ENCODE peak calls at places on chromosomes 7 and 10, in five cellular contexts. O is HepG2, W is K562, N is upper lobe of left lung, X is GM12878. D is an unnamed sample.

GRCh38 chr7:94352854-94353253 is 41.8 kb upstream of the COL1A2 start:
- ATAC-seq in O (no peak), W (no peak), N (no peak), X (peak), D (no peak)

GRCh38 chr10:76303682-76304316 is 872.4 kb downstream of the LRMDA start:
- ATAC-seq in O (peak), W (peak), N (peak), X (peak), D (peak)

GRCh38 chr7:137343483-137343841 is at the start of gene PTN:
- ATAC-seq in O (peak), W (no peak), N (no peak), X (peak), D (peak)

GRCh38 chr10:99873846-99874245 is 91.4 kb downstream of the ABCC2 start:
- ATAC-seq in O (no peak), W (no peak), N (no peak), X (no peak), D (no peak)

GRCh38 chr7:131649003-131649541 is 92.6 kb upstream of the PODXL start:
- ATAC-seq in O (no peak), W (no peak), N (peak), X (no peak), D (peak)

GRCh38 chr7:129053938-129054437 is 923 bp downstream of the TNPO3 start:
- ATAC-seq in O (no peak), W (peak), N (no peak), X (peak), D (no peak)

GRCh38 chr10:6739530-6740174 is 159.6 kb upstream of the PRKCQ start:
- ATAC-seq in O (peak), W (no peak), N (no peak), X (no peak), D (no peak)

GRCh38 chr7:42672339-42672990 is 239.4 kb downstream of the C7orf25 start:
- ATAC-seq in O (no peak), W (no peak), N (no peak), X (no peak), D (no peak)

GRCh38 chr7:150451833-150452431 is 1.5 kb downstream of the GIMAP8 start:
- ATAC-seq in O (no peak), W (no peak), N (no peak), X (peak), D (no peak)

GRCh38 chr10:6401066-6401465 is 179.0 kb downstream of the PRKCQ start:
- ATAC-seq in O (no peak), W (no peak), N (no peak), X (no peak), D (no peak)

GRCh38 chr10:22686347-22686746 is 28.0 kb downstream of the PIP4K2A start:
- ATAC-seq in O (no peak), W (no peak), N (no peak), X (no peak), D (no peak)

GRCh38 chr7:138342990-138343389 is 117.1 kb upstream of the TRIM24 start:
- ATAC-seq in O (no peak), W (no peak), N (no peak), X (no peak), D (no peak)

GRCh38 chr10:93897070-93897797 is 3.5 kb downstream of the SLC35G1 start:
- ATAC-seq in O (no peak), W (no peak), N (no peak), X (peak), D (no peak)

GRCh38 chr10:93899109-93899508 is 5.3 kb downstream of the SLC35G1 start:
- ATAC-seq in O (no peak), W (no peak), N (no peak), X (no peak), D (no peak)

GRCh38 chr10:93894516-93895378 is 969 bp downstream of the SLC35G1 start:
- ATAC-seq in O (peak), W (peak), N (no peak), X (peak), D (peak)

GRCh38 chr10:93893646-93894515 is at the start of gene SLC35G1:
- ATAC-seq in O (peak), W (peak), N (peak), X (peak), D (peak)
- TF ChIP-seq EP300 in O (no peak), W (no peak), N (no peak), X (no peak), D (no peak)

GRCh38 chr7:5629941-5630340 is 151.5 kb downstream of the RNF216 start:
- ATAC-seq in O (no peak), W (no peak), N (no peak), X (peak), D (peak)

GRCh38 chr7:5627745-5628547 is 153.5 kb downstream of the RNF216 start:
- ATAC-seq in O (no peak), W (peak), N (no peak), X (no peak), D (no peak)

GRCh38 chr7:5631752-5632151 is 149.7 kb downstream of the RNF216 start:
- ATAC-seq in O (no peak), W (no peak), N (no peak), X (no peak), D (no peak)

GRCh38 chr7:5631185-5631584 is 150.3 kb downstream of the RNF216 start:
- ATAC-seq in O (no peak), W (no peak), N (no peak), X (no peak), D (no peak)

DNA sequence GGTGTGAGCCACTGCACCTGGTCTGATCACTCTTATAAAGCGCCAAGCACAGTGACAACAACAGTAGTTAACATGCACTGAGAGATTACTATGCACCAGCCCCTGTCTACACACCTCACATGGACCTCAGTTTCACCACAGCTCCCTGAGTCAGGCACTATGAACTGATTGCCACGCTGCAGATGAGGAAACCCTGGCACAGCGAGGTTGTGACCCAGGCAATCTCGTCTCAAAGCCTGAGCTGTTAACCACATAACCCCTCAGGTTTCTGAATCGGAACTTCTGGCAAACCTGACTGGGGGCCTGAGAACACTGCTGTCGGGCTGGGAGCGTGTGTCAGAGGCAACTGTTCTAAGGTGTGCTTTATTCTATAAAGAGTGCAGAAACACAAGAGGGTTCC is 150.8 kb downstream of the RNF216 start:
- ATAC-seq in O (no peak), W (no peak), N (no peak), X (no peak), D (no peak)
- TF ChIP-seq EP300 in O (no peak), W (no peak), N (no peak), X (no peak), D (no peak)

GRCh38 chr10:132464256-132465192 is 67.5 kb downstream of the PWWP2B start:
- ATAC-seq in O (no peak), W (no peak), N (peak), X (no peak), D (peak)
- TF ChIP-seq EP300 in O (no peak), W (no peak), N (no peak), X (no peak), D (peak)

DNA sequence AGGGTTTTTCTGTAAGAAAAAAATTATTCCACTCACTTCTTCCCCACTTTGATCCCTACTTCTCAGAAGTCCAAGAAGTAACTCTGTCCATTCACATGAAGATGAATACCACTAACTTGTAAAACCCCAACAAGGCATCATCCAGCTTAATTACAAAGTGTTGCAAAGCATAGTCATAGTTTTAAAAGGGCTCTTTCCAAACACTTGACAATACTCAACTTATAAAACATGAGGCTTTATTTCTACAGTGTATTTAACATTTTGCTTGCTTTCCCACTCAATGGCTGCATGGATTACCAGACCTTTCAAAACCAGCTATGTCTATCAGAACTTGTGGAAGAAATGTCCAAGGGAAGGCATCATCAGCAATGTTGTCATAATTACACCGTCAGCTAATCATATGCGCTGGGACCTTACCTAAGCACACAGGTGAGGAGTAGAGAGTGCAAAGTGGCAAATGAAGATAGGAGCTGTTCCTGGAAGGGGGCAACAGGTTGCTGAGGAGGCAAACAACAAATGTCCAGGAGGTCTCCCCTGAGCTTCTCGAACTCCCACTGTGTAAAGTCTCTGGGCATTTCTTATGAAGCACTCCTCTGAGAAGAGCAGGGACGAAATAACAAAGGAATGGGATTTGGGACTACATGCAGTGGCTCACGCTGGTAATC is 152.7 kb downstream of the DOCK4 start:
- ATAC-seq in O (no peak), W (no peak), N (no peak), X (no peak), D (no peak)
- TF ChIP-seq EP300 in O (no peak), W (no peak), N (no peak), X (no peak), D (no peak)

D was measured in gastroesophageal sphincter.